ENCODE peak calls at places on chromosomes 7 and 10, in seven cellular contexts. V, F, T, J, A, Q and H are unnamed samples.

GRCh38 chr10:49115015-49115795 is at the start of gene VSTM4:
- DNase-seq in J (no peak), T (peak; percentile 81), A (no peak), Q (peak; percentile 79), F (peak; percentile 74), V (no peak), H (peak; percentile 15)

GRCh38 chr10:26792780-26793495 is 67.8 kb downstream of the ABI1 start:
- DNase-seq in F (no peak), A (no peak), T (no peak), Q (no peak), J (no peak), V (no peak), H (no peak)

GRCh38 chr7:50664461-50664922 is 99.3 kb upstream of the DDC start:
- DNase-seq in A (peak; percentile 91), V (no peak), Q (no peak), F (no peak), T (no peak), J (no peak), H (no peak)

GRCh38 chr10:116281780-116282179 is 8.8 kb upstream of the GFRA1 start:
- DNase-seq in A (no peak), F (no peak), V (no peak), Q (no peak), J (no peak), T (no peak), H (no peak)

GRCh38 chr10:119700321-119700954 is 25.4 kb upstream of the INPP5F start:
- DNase-seq in J (no peak), F (no peak), V (no peak), A (no peak), T (no peak), Q (no peak), H (no peak)

GRCh38 chr10:20836401-20836800 is 60.7 kb downstream of the NEBL start:
- DNase-seq in J (no peak), T (no peak), V (no peak), F (no peak), Q (no peak), A (no peak), H (no peak)

GRCh38 chr7:136234040-136234439 is 256.9 kb upstream of the MTPN start:
- DNase-seq in V (no peak), T (no peak), J (no peak), F (no peak), Q (no peak), A (no peak), H (no peak)

GRCh38 chr7:95929710-95930295 is 157.4 kb downstream of the DYNC1I1 start:
- DNase-seq in F (no peak), Q (no peak), V (no peak), A (no peak), T (no peak), J (no peak), H (no peak)

GRCh38 chr10:50917486-50917885 is 32.1 kb upstream of the A1CF start:
- DNase-seq in F (no peak), Q (no peak), T (no peak), V (no peak), A (peak; percentile 53), J (no peak), H (peak; percentile 15)

GRCh38 chr10:89481662-89482061 is 53.7 kb downstream of the SLC16A12 start:
- DNase-seq in T (no peak), J (no peak), F (no peak), A (peak; percentile 76), V (no peak), Q (no peak), H (peak; percentile 65)

GRCh38 chr7:84469034-84469433 is 274.4 kb upstream of the SEMA3A start:
- DNase-seq in A (no peak), V (no peak), J (no peak), T (no peak), F (no peak), Q (no peak), H (no peak)

GRCh38 chr10:6207658-6208057 is 4.9 kb downstream of the PFKFB3 start:
- DNase-seq in F (no peak), V (no peak), Q (no peak), A (no peak), T (no peak), J (no peak), H (no peak)

GRCh38 chr10:5530412-5530806 is 5.6 kb downstream of the CALML3 start:
- DNase-seq in J (no peak), T (no peak), A (no peak), V (peak; percentile 22), F (peak; percentile 36), Q (peak; percentile 64), H (no peak)

GRCh38 chr10:28594401-28594800 is 61.5 kb downstream of the WAC start:
- DNase-seq in J (no peak), T (no peak), F (no peak), V (no peak), Q (no peak), A (no peak), H (no peak)

GRCh38 chr10:59382831-59383295 is 20.5 kb upstream of the FAM13C start:
- DNase-seq in V (no peak), Q (no peak), T (no peak), F (no peak), J (no peak), A (no peak), H (peak; percentile 86)

GRCh38 chr7:116534790-116535189 is 10.0 kb downstream of the CAV1 start:
- DNase-seq in Q (no peak), T (no peak), J (no peak), V (no peak), F (no peak), A (no peak), H (no peak)

GRCh38 chr7:22588396-22588795 is 88.4 kb upstream of the STEAP1B start:
- DNase-seq in J (no peak), Q (no peak), A (no peak), T (no peak), F (no peak), V (no peak), H (no peak)

GRCh38 chr7:30926323-30926722 is 14.7 kb downstream of the AQP1 start:
- DNase-seq in A (no peak), V (peak; percentile 31), Q (no peak), T (peak; percentile 21), F (peak; percentile 39), J (peak; percentile 72), H (no peak)
- H3K27ac ChIP-seq in A (no peak overlapping the region), V (no peak overlapping the region), Q (no peak overlapping the region), T (no peak overlapping the region), F (no peak overlapping the region), J (no peak overlapping the region), H (no peak overlapping the region)

DNA sequence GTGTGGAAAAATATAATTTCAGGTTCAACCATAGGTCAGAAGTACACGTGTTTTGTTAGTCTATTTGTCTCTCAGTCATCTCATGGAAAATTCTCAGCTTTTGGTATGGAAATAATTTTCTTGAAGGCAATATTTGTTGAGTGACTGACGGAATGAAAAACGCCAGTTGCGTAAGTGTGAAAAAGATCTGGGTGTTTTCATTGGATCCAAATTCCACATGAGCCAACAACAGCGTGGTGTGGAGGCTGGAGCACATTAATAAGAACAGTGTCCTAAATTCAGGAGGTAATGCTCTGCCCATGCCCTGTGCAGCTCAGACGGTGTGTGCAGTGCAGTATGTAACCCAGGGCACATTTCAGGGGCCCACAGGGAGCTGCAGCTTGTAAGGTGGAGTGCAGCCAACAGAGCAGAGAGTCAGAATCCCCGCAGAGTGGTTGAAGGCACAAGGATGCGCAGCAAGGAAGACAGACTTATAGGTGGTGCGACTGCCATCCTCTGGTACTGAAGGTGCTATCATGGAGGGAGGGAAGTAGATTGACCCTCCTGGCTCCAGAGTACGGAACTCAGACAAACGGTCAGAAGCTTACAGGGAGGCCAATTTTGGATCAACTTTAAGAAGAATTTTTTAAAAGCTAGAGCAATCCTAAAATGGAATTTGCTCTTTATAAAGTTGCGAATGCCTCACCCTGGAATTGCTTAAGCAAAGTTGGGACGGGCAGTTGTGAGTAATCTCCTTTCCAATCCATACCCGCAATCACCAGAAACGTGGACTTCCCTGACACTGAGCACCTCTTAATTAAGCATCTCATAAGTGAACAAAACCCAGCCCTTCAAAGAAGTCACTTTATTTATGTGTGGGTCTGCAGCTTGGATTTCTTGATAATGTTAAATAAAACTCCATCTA is 38.0 kb downstream of the EGFR start:
- DNase-seq in T (no peak), A (no peak), J (no peak), F (no peak), Q (no peak), V (no peak), H (no peak)
- TF ChIP-seq CTCF in T (no peak), A (no peak), J (no peak), F (no peak), Q (no peak), V (no peak), H (no peak)

GRCh38 chr10:132951926-132952325 is 9.6 kb upstream of the CFAP46 start:
- DNase-seq in A (no peak), V (no peak), T (no peak), F (no peak), Q (no peak), J (no peak), H (no peak)
- H3K27ac ChIP-seq in A (no peak overlapping the region), V (no peak overlapping the region), T (no peak overlapping the region), F (no peak overlapping the region), Q (no peak overlapping the region), J (no peak overlapping the region), H (no peak overlapping the region)

DNA sequence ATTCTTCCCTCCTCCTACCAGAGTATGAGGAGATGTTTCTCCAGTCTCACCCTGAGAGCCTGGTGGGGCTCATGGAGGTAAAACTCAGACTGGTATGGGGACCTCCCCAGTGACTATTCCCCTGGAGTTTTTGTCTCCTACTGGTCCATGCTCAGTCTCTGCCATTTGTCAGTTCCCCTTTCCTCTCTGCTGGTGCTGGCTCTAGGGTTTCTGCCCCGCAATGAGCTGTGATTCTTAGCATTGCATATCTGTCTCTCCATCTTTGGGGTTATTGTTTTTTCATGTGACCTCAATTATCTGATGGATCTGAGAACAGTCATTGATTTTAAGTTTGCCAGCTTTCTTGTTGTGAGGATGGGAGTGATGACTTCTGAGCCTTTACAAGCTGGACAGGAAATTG is 27.0 kb downstream of the NACAD start:
- DNase-seq in V (peak; percentile 3), Q (peak; percentile 21), J (no peak), A (no peak), T (no peak), F (no peak), H (no peak)
- TF ChIP-seq CTCF in V (no peak), Q (no peak), J (no peak), A (no peak), T (no peak), F (no peak), H (no peak)

GRCh38 chr7:880450-880849 is 4.1 kb downstream of the GET4 start:
- DNase-seq in J (no peak), A (no peak), Q (no peak), V (no peak), T (no peak), F (no peak), H (no peak)

GRCh38 chr7:877312-878232 is 1.2 kb downstream of the GET4 start:
- DNase-seq in T (peak; percentile 63), F (peak; percentile 77), A (peak; percentile 18), Q (no peak), V (no peak), J (no peak), H (no peak)

GRCh38 chr7:879706-880105 is 3.4 kb downstream of the GET4 start:
- DNase-seq in A (no peak), J (no peak), F (no peak), T (no peak), V (no peak), Q (no peak), H (no peak)

GRCh38 chr7:876972-877311 is 588 bp downstream of the GET4 start:
- DNase-seq in J (no peak), V (no peak), F (no peak), T (no peak), Q (peak; percentile 84), A (no peak), H (no peak)

GRCh38 chr7:879093-879492 is 2.7 kb downstream of the GET4 start:
- DNase-seq in T (no peak), V (no peak), F (no peak), A (no peak), Q (no peak), J (no peak), H (no peak)
- H3K27ac ChIP-seq in T (no peak overlapping the region), V (no peak overlapping the region), F (no peak overlapping the region), A (peak overlapping the region; percentile 43), Q (no peak overlapping the region), J (no peak overlapping the region), H (no peak overlapping the region)

GRCh38 chr7:155862516-155863257 is 50.4 kb upstream of the SHH start:
- DNase-seq in Q (peak; percentile 29), T (no peak), F (no peak), A (no peak), J (peak; percentile 69), V (no peak), H (no peak)
- TF ChIP-seq CTCF in Q (no peak), T (no peak), F (peak; percentile 18), A (no peak), J (no peak), V (no peak), H (peak; percentile 20)